ENCODE peak calls at places on chromosomes 5 and 9, in ten cellular contexts. One of them, this sample, is unnamed.

GRCh38 chr9:78296208-78296892 is 575 bp upstream of the PSAT1 start:
- DNase-seq in mammary epithelial cell: peak; percentile 15
- DNase-seq in GM06990: peak; percentile 27
- DNase-seq in tibial artery: no peak
- DNase-seq in activated CD4-positive, alpha-beta memory T cell treated with anti-CD3 and anti-CD28 coated beads for 36 hours: peak; percentile 28
- DNase-seq in naive thymus-derived CD8-positive, alpha-beta T cell: no peak
- DNase-seq in ACHN: peak; percentile 57
- DNase-seq in substantia nigra: peak; percentile 45
- DNase-seq in AG10803: peak; percentile 57
- DNase-seq in cardiac fibroblast: peak; percentile 48
- DNase-seq in this sample: peak; percentile 20

GRCh38 chr5:55855509-55855908 is 4.4 kb downstream of the IL31RA start:
- DNase-seq in mammary epithelial cell: no peak
- DNase-seq in GM06990: no peak
- DNase-seq in tibial artery: no peak
- DNase-seq in activated CD4-positive, alpha-beta memory T cell treated with anti-CD3 and anti-CD28 coated beads for 36 hours: peak; percentile 28
- DNase-seq in naive thymus-derived CD8-positive, alpha-beta T cell: peak; percentile 28
- DNase-seq in ACHN: no peak
- DNase-seq in substantia nigra: no peak
- DNase-seq in AG10803: no peak
- DNase-seq in cardiac fibroblast: peak; percentile 24
- DNase-seq in this sample: no peak

GRCh38 chr9:93189369-93190132 is 5.6 kb downstream of the WNK2 start:
- DNase-seq in mammary epithelial cell: no peak
- DNase-seq in GM06990: no peak
- DNase-seq in tibial artery: no peak
- DNase-seq in activated CD4-positive, alpha-beta memory T cell treated with anti-CD3 and anti-CD28 coated beads for 36 hours: no peak
- DNase-seq in naive thymus-derived CD8-positive, alpha-beta T cell: no peak
- DNase-seq in ACHN: no peak
- DNase-seq in substantia nigra: no peak
- DNase-seq in AG10803: no peak
- DNase-seq in cardiac fibroblast: no peak
- DNase-seq in this sample: no peak

GRCh38 chr9:95316794-95317118 is 753 bp downstream of the FANCC start:
- DNase-seq in mammary epithelial cell: peak; percentile 75
- DNase-seq in GM06990: peak; percentile 77
- DNase-seq in tibial artery: peak; percentile 50
- DNase-seq in activated CD4-positive, alpha-beta memory T cell treated with anti-CD3 and anti-CD28 coated beads for 36 hours: no peak
- DNase-seq in naive thymus-derived CD8-positive, alpha-beta T cell: no peak
- DNase-seq in ACHN: peak; percentile 84
- DNase-seq in substantia nigra: peak; percentile 61
- DNase-seq in AG10803: peak; percentile 45
- DNase-seq in cardiac fibroblast: peak; percentile 70
- DNase-seq in this sample: no peak

GRCh38 chr9:23073136-23073535 is 626.5 kb downstream of the DMRTA1 start:
- DNase-seq in mammary epithelial cell: no peak
- DNase-seq in GM06990: no peak
- DNase-seq in tibial artery: no peak
- DNase-seq in activated CD4-positive, alpha-beta memory T cell treated with anti-CD3 and anti-CD28 coated beads for 36 hours: no peak
- DNase-seq in naive thymus-derived CD8-positive, alpha-beta T cell: no peak
- DNase-seq in ACHN: no peak
- DNase-seq in substantia nigra: no peak
- DNase-seq in AG10803: no peak
- DNase-seq in cardiac fibroblast: no peak
- DNase-seq in this sample: no peak

GRCh38 chr9:133991964-133992779 is at the start of gene VAV2:
- DNase-seq in mammary epithelial cell: peak; percentile 54
- DNase-seq in GM06990: peak; percentile 82
- DNase-seq in tibial artery: peak; percentile 58
- DNase-seq in activated CD4-positive, alpha-beta memory T cell treated with anti-CD3 and anti-CD28 coated beads for 36 hours: peak; percentile 52
- DNase-seq in naive thymus-derived CD8-positive, alpha-beta T cell: peak; percentile 16
- DNase-seq in ACHN: peak; percentile 65
- DNase-seq in substantia nigra: peak; percentile 52
- DNase-seq in AG10803: peak; percentile 63
- DNase-seq in cardiac fibroblast: peak; percentile 69
- DNase-seq in this sample: peak; percentile 70

GRCh38 chr9:132986586-132986985 is 8.1 kb downstream of the GFI1B start:
- DNase-seq in mammary epithelial cell: no peak
- DNase-seq in GM06990: no peak
- DNase-seq in tibial artery: no peak
- DNase-seq in activated CD4-positive, alpha-beta memory T cell treated with anti-CD3 and anti-CD28 coated beads for 36 hours: no peak
- DNase-seq in naive thymus-derived CD8-positive, alpha-beta T cell: no peak
- DNase-seq in ACHN: no peak
- DNase-seq in substantia nigra: no peak
- DNase-seq in AG10803: no peak
- DNase-seq in cardiac fibroblast: no peak
- DNase-seq in this sample: no peak

GRCh38 chr5:93428868-93429267 is 152.2 kb downstream of the NR2F1-AS1 start:
- DNase-seq in mammary epithelial cell: peak; percentile 26
- DNase-seq in GM06990: no peak
- DNase-seq in tibial artery: no peak
- DNase-seq in activated CD4-positive, alpha-beta memory T cell treated with anti-CD3 and anti-CD28 coated beads for 36 hours: no peak
- DNase-seq in naive thymus-derived CD8-positive, alpha-beta T cell: no peak
- DNase-seq in ACHN: no peak
- DNase-seq in substantia nigra: no peak
- DNase-seq in AG10803: no peak
- DNase-seq in cardiac fibroblast: no peak
- DNase-seq in this sample: no peak

GRCh38 chr5:136023935-136024645 is 4.7 kb upstream of the TGFBI start:
- DNase-seq in mammary epithelial cell: no peak
- DNase-seq in GM06990: no peak
- DNase-seq in tibial artery: no peak
- DNase-seq in activated CD4-positive, alpha-beta memory T cell treated with anti-CD3 and anti-CD28 coated beads for 36 hours: no peak
- DNase-seq in naive thymus-derived CD8-positive, alpha-beta T cell: no peak
- DNase-seq in ACHN: no peak
- DNase-seq in substantia nigra: no peak
- DNase-seq in AG10803: peak; percentile 100
- DNase-seq in cardiac fibroblast: peak; percentile 88
- DNase-seq in this sample: no peak

GRCh38 chr9:28951945-28952344 is 1378.7 kb upstream of the C9orf72 start:
- DNase-seq in mammary epithelial cell: no peak
- DNase-seq in GM06990: no peak
- DNase-seq in tibial artery: no peak
- DNase-seq in activated CD4-positive, alpha-beta memory T cell treated with anti-CD3 and anti-CD28 coated beads for 36 hours: no peak
- DNase-seq in naive thymus-derived CD8-positive, alpha-beta T cell: no peak
- DNase-seq in ACHN: peak; percentile 6
- DNase-seq in substantia nigra: no peak
- DNase-seq in AG10803: no peak
- DNase-seq in cardiac fibroblast: peak; percentile 1
- DNase-seq in this sample: no peak

GRCh38 chr9:33265211-33265885 is 499 bp downstream of the CHMP5 start:
- DNase-seq in mammary epithelial cell: peak; percentile 45
- DNase-seq in GM06990: no peak
- DNase-seq in tibial artery: no peak
- DNase-seq in activated CD4-positive, alpha-beta memory T cell treated with anti-CD3 and anti-CD28 coated beads for 36 hours: no peak
- DNase-seq in naive thymus-derived CD8-positive, alpha-beta T cell: no peak
- DNase-seq in ACHN: no peak
- DNase-seq in substantia nigra: no peak
- DNase-seq in AG10803: no peak
- DNase-seq in cardiac fibroblast: no peak
- DNase-seq in this sample: no peak

GRCh38 chr9:2720179-2720654 is 2.9 kb downstream of the KCNV2 start:
- DNase-seq in mammary epithelial cell: no peak
- DNase-seq in GM06990: no peak
- DNase-seq in tibial artery: no peak
- DNase-seq in activated CD4-positive, alpha-beta memory T cell treated with anti-CD3 and anti-CD28 coated beads for 36 hours: no peak
- DNase-seq in naive thymus-derived CD8-positive, alpha-beta T cell: no peak
- DNase-seq in ACHN: peak; percentile 39
- DNase-seq in substantia nigra: no peak
- DNase-seq in AG10803: no peak
- DNase-seq in cardiac fibroblast: no peak
- DNase-seq in this sample: no peak

GRCh38 chr5:64784451-64785025 is 15.8 kb downstream of the CWC27 start:
- DNase-seq in mammary epithelial cell: peak; percentile 55
- DNase-seq in GM06990: peak; percentile 13
- DNase-seq in tibial artery: peak; percentile 67
- DNase-seq in activated CD4-positive, alpha-beta memory T cell treated with anti-CD3 and anti-CD28 coated beads for 36 hours: peak; percentile 77
- DNase-seq in naive thymus-derived CD8-positive, alpha-beta T cell: peak; percentile 72
- DNase-seq in ACHN: peak; percentile 68
- DNase-seq in substantia nigra: peak; percentile 68
- DNase-seq in AG10803: peak; percentile 84
- DNase-seq in cardiac fibroblast: peak; percentile 91
- DNase-seq in this sample: no peak

GRCh38 chr5:127697894-127698600 is 5.1 kb upstream of the CCDC192 start:
- DNase-seq in mammary epithelial cell: peak; percentile 79
- DNase-seq in GM06990: no peak
- DNase-seq in tibial artery: no peak
- DNase-seq in activated CD4-positive, alpha-beta memory T cell treated with anti-CD3 and anti-CD28 coated beads for 36 hours: no peak
- DNase-seq in naive thymus-derived CD8-positive, alpha-beta T cell: no peak
- DNase-seq in ACHN: peak; percentile 90
- DNase-seq in substantia nigra: no peak
- DNase-seq in AG10803: no peak
- DNase-seq in cardiac fibroblast: peak; percentile 25
- DNase-seq in this sample: no peak

GRCh38 chr9:71783120-71783523 is 14.8 kb upstream of the CEMIP2 start:
- DNase-seq in mammary epithelial cell: peak; percentile 88
- DNase-seq in GM06990: peak; percentile 52
- DNase-seq in tibial artery: no peak
- DNase-seq in activated CD4-positive, alpha-beta memory T cell treated with anti-CD3 and anti-CD28 coated beads for 36 hours: peak; percentile 94
- DNase-seq in naive thymus-derived CD8-positive, alpha-beta T cell: peak; percentile 91
- DNase-seq in ACHN: no peak
- DNase-seq in substantia nigra: no peak
- DNase-seq in AG10803: no peak
- DNase-seq in cardiac fibroblast: no peak
- DNase-seq in this sample: peak; percentile 37

GRCh38 chr5:34709861-34710673 is 53.9 kb downstream of the RAI14 start:
- DNase-seq in mammary epithelial cell: peak; percentile 10
- DNase-seq in GM06990: no peak
- DNase-seq in tibial artery: no peak
- DNase-seq in activated CD4-positive, alpha-beta memory T cell treated with anti-CD3 and anti-CD28 coated beads for 36 hours: no peak
- DNase-seq in naive thymus-derived CD8-positive, alpha-beta T cell: no peak
- DNase-seq in ACHN: peak; percentile 86
- DNase-seq in substantia nigra: no peak
- DNase-seq in AG10803: peak; percentile 84
- DNase-seq in cardiac fibroblast: peak; percentile 90
- DNase-seq in this sample: no peak

GRCh38 chr5:140297283-140297682 is 5.6 kb downstream of the PFDN1 start:
- DNase-seq in mammary epithelial cell: no peak
- DNase-seq in GM06990: no peak
- DNase-seq in tibial artery: no peak
- DNase-seq in activated CD4-positive, alpha-beta memory T cell treated with anti-CD3 and anti-CD28 coated beads for 36 hours: no peak
- DNase-seq in naive thymus-derived CD8-positive, alpha-beta T cell: no peak
- DNase-seq in ACHN: no peak
- DNase-seq in substantia nigra: no peak
- DNase-seq in AG10803: no peak
- DNase-seq in cardiac fibroblast: no peak
- DNase-seq in this sample: no peak

GRCh38 chr5:65791721-65792698 is 70.0 kb downstream of the NLN start:
- DNase-seq in mammary epithelial cell: no peak
- DNase-seq in GM06990: no peak
- DNase-seq in tibial artery: no peak
- DNase-seq in activated CD4-positive, alpha-beta memory T cell treated with anti-CD3 and anti-CD28 coated beads for 36 hours: no peak
- DNase-seq in naive thymus-derived CD8-positive, alpha-beta T cell: no peak
- DNase-seq in ACHN: no peak
- DNase-seq in substantia nigra: peak; percentile 74
- DNase-seq in AG10803: no peak
- DNase-seq in cardiac fibroblast: no peak
- DNase-seq in this sample: no peak

GRCh38 chr9:242461-243080 is 27.9 kb downstream of the DOCK8 start:
- DNase-seq in mammary epithelial cell: peak; percentile 48
- DNase-seq in GM06990: no peak
- DNase-seq in tibial artery: no peak
- DNase-seq in activated CD4-positive, alpha-beta memory T cell treated with anti-CD3 and anti-CD28 coated beads for 36 hours: peak; percentile 12
- DNase-seq in naive thymus-derived CD8-positive, alpha-beta T cell: no peak
- DNase-seq in ACHN: no peak
- DNase-seq in substantia nigra: no peak
- DNase-seq in AG10803: no peak
- DNase-seq in cardiac fibroblast: no peak
- DNase-seq in this sample: no peak

This sample was measured in activated B cell treated with CpG ODN at 0.5 μM for 24 hours.